ENCODE peak calls at places on chromosome 13, in six cellular contexts. S, K, F, C, D and R are unnamed samples.
A peak's percentile ranks its signal among the peaks of the same experiment; 100 is the strongest.

GRCh38 chr13:79051472-79051871 is 354.6 kb downstream of the RBM26 start:
- DNase-seq in S (no peak), D (no peak), C (no peak), K (no peak), F (no peak), R (no peak)

GRCh38 chr13:26881154-26881553 is 120.6 kb upstream of the GPR12 start:
- DNase-seq in F (no peak), K (no peak), S (peak; percentile 10), D (no peak), C (no peak), R (no peak)

GRCh38 chr13:45863716-45864590 is 12.4 kb upstream of the SIAH3 start:
- DNase-seq in S (no peak), C (no peak), K (no peak), D (no peak), F (no peak), R (no peak)

GRCh38 chr13:85379433-85379832 is 419.8 kb downstream of the SLITRK6 start:
- DNase-seq in S (no peak), D (peak; percentile 1), K (no peak), F (no peak), C (no peak), R (no peak)

GRCh38 chr13:50910483-50910805 is 853 bp downstream of the RNASEH2B start:
- DNase-seq in S (peak; percentile 36), F (no peak), C (no peak), D (no peak), K (no peak), R (no peak)

GRCh38 chr13:26525528-26525927 is 32.0 kb upstream of the WASF3 start:
- DNase-seq in D (no peak), K (no peak), F (no peak), C (no peak), S (no peak), R (no peak)

GRCh38 chr13:26929971-26930730 is 169.6 kb upstream of the GPR12 start:
- DNase-seq in C (no peak), F (no peak), K (peak; percentile 25), S (peak; percentile 51), D (peak; percentile 48), R (peak; percentile 87)

GRCh38 chr13:64371045-64371444 is 2859.1 kb downstream of the PCDH9 start:
- DNase-seq in D (no peak), C (no peak), F (no peak), K (no peak), S (no peak), R (no peak)

GRCh38 chr13:45055198-45055901 is 65.0 kb upstream of the GTF2F2 start:
- DNase-seq in D (peak; percentile 29), F (no peak), C (peak; percentile 48), K (no peak), S (no peak), R (peak; percentile 19)

GRCh38 chr13:35818577-35819165 is 312.5 kb downstream of the DCLK1 start:
- DNase-seq in F (no peak), S (no peak), C (no peak), K (no peak), D (peak; percentile 13), R (peak; percentile 62)

GRCh38 chr13:52001120-52001731 is 10.0 kb downstream of the ATP7B start:
- DNase-seq in F (no peak), S (no peak), C (no peak), D (peak; percentile 49), K (no peak), R (peak; percentile 54)

GRCh38 chr13:94305463-94305862 is 174.0 kb downstream of the DCT start:
- DNase-seq in K (no peak), F (no peak), S (peak; percentile 15), C (no peak), D (no peak), R (no peak)

GRCh38 chr13:46577656-46578589 is 25.0 kb downstream of the LRCH1 start:
- DNase-seq in K (no peak), C (no peak), F (no peak), S (no peak), D (no peak), R (peak; percentile 36)

GRCh38 chr13:21825801-21826200 is 154.9 kb downstream of the FGF9 start:
- DNase-seq in S (no peak), C (no peak), K (no peak), D (no peak), F (no peak), R (no peak)

GRCh38 chr13:70388935-70389334 is 280.7 kb upstream of the KLHL1 start:
- DNase-seq in C (no peak), K (no peak), S (no peak), F (no peak), D (no peak), R (no peak)

GRCh38 chr13:45728759-45729158 is 26.6 kb downstream of the CBY2 start:
- DNase-seq in K (no peak), C (no peak), D (no peak), S (no peak), F (no peak), R (peak; percentile 22)

GRCh38 chr13:26074706-26075105 is 22.9 kb upstream of the SHISA2 start:
- DNase-seq in C (no peak), K (no peak), D (no peak), F (no peak), S (no peak), R (peak; percentile 13)

GRCh38 chr13:94128430-94128829 is 351.1 kb downstream of the DCT start:
- DNase-seq in K (no peak), F (no peak), S (peak; percentile 38), C (no peak), D (no peak), R (no peak)

GRCh38 chr13:52009985-52010384 is 1.3 kb downstream of the ATP7B start:
- DNase-seq in F (no peak), D (no peak), C (no peak), K (no peak), S (no peak), R (no peak)

GRCh38 chr13:99015606-99016520 is 38.0 kb upstream of the DOCK9 start:
- DNase-seq in D (no peak), C (no peak), S (no peak), F (no peak), K (no peak), R (no peak)

GRCh38 chr13:44972956-44973581 is 16.2 kb downstream of the NUFIP1 start:
- DNase-seq in K (no peak), F (no peak), C (no peak), S (no peak), D (peak; percentile 35), R (peak; percentile 34)

GRCh38 chr13:99376132-99376531 is 68.9 kb upstream of the GPR183 start:
- DNase-seq in K (no peak), F (peak; percentile 73), S (no peak), D (no peak), C (no peak), R (no peak)

GRCh38 chr13:42001580-42001979 is 40.7 kb upstream of the VWA8 start:
- DNase-seq in C (peak; percentile 38), D (no peak), F (no peak), S (no peak), K (no peak), R (peak; percentile 58)

DNA sequence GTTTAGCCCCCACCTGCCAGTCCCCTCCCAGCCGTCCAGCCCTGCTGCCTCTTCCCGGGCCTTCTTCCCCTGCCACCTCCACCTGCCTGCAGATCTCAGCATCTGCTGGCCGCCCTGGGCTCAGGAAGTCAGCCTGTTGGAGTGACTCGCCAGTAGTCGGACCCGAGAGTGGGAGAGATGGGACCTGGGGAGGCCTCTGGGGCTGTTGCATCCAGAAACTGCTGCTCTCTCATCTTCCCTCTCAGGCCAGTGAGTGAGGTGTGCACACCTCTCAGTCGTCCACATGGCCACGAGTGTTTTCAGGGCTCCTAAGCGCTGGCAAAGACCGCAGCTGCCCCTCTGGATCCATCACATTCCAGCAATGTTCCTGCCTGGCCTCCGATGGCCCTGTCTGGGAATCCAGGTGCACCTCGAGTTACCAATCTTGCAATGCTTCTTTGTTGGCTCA is 151.8 kb upstream of the SOX1 start:
- DNase-seq in F (no peak), S (no peak), K (no peak), C (no peak), D (no peak), R (no peak)
- H3K9me3 ChIP-seq in F (no peaks in the 10 kb centered on the region), S (no peaks in the 10 kb centered on the region), K (no peaks in the 10 kb centered on the region), C (no peaks in the 10 kb centered on the region), D (no peaks in the 10 kb centered on the region), R (no peaks in the 10 kb centered on the region)

GRCh38 chr13:97340399-97340798 is 93.6 kb upstream of the RAP2A start:
- DNase-seq in K (no peak), C (no peak), F (no peak), D (peak; percentile 88), S (no peak), R (no peak)

GRCh38 chr13:97341135-97341534 is 92.8 kb upstream of the RAP2A start:
- DNase-seq in C (no peak), F (no peak), D (no peak), S (no peak), K (no peak), R (no peak)

GRCh38 chr13:97344250-97345175 is 89.5 kb upstream of the RAP2A start:
- DNase-seq in K (no peak), F (no peak), S (peak; percentile 70), D (peak; percentile 79), C (no peak), R (peak; percentile 67)

GRCh38 chr13:97342136-97342535 is 91.8 kb upstream of the RAP2A start:
- DNase-seq in F (no peak), S (no peak), C (no peak), D (no peak), K (no peak), R (no peak)

GRCh38 chr13:97342936-97343335 is 91.0 kb upstream of the RAP2A start:
- DNase-seq in C (no peak), S (no peak), F (no peak), K (no peak), D (peak; percentile 47), R (no peak)
- H3K4me1 ChIP-seq in C (peaks cover 5% of the 10 kb centered on the region), S (peaks cover 35% of the 10 kb centered on the region), F (peaks cover 12% of the 10 kb centered on the region), K (peaks cover 6% of the 10 kb centered on the region), D (peaks cover 8% of the 10 kb centered on the region), R (peaks cover 12% of the 10 kb centered on the region)

DNA sequence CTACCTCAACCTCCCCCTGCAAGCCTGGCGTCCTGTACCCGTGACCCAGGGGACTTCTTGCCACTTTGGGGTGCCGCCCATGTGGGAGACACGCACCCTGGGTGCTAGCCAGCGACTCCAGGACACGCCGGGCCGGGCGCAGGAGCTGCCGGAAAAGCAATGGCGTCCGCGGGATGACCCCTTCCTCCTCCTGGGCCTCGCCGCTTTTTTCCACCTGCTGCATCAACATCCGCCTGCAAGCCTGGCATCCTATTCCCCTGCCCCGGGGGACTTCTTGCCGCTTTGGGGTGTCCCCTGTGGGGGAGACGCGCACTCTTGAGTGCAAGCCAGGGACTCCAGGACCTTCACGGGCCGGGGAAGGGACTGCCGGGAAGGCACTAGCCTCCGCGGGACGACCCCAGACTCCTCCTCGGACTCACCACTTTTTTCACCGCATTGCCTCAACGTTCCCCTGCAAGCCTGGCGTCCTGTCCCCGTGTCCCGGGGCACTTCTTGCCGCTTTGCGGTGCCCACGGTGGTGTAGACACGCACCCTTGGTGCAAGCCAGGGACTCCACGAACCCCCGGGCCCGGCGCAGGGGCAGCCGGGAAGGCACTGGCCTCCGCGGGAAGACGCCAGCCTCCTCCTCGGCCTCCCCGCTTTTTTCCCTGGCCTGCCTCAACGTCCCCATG is 237.8 kb downstream of the TUBA3C start:
- DNase-seq in F (peak; percentile 38), C (peak; percentile 26), D (no peak), S (no peak), K (no peak), R (no peak)
- H3K9me3 ChIP-seq in F (peaks cover 47% of the 10 kb centered on the region), C (no peaks in the 10 kb centered on the region), D (peaks cover 5% of the 10 kb centered on the region), S (no peaks in the 10 kb centered on the region), K (no peaks in the 10 kb centered on the region), R (peaks cover 4% of the 10 kb centered on the region)

DNA sequence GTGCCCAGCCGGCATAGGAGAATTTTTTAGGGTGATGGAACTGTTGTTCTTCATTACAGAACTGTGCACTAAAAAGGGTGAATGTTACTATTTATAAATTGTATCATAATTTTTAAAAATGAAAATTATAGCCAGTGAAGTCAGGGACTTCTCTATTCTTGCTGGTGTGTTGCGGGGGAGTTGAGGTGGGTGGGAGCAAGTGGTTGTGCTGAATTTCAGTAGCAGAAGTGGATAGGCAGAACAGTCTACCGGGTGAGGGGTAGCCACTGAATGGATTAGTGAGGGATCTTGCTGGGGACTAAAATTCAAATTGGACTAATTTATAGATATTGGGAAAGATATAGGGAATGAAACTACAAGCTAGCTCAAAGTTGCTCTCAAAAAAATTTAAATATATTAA is 74.0 kb downstream of the CAB39L start:
- DNase-seq in K (no peak), F (no peak), S (no peak), D (no peak), C (no peak), R (no peak)
- H3K4me1 ChIP-seq in K (peaks cover 14% of the 10 kb centered on the region), F (no peaks in the 10 kb centered on the region), S (peaks cover 4% of the 10 kb centered on the region), D (no peaks in the 10 kb centered on the region), C (no peaks in the 10 kb centered on the region), R (no peaks in the 10 kb centered on the region)